ENCODE peak calls at places on chromosomes 3 and 15, in six cellular contexts. One of them, this sample, is unnamed.

GRCh38 chr3:42247576-42248027 is 18.4 kb downstream of the CCK start:
- DNase-seq in neuronal stem cell: peak; percentile 77
- DNase-seq in trophoblast cell: peak; percentile 72
- DNase-seq in mammary epithelial cell: peak; percentile 50
- DNase-seq in HepG2: peak; percentile 59
- DNase-seq in IMR-90: peak; percentile 49
- DNase-seq in this sample: peak; percentile 69

GRCh38 chr15:93028632-93029612 is 60.1 kb downstream of the RGMA start:
- DNase-seq in neuronal stem cell: no peak
- DNase-seq in trophoblast cell: peak; percentile 55
- DNase-seq in mammary epithelial cell: peak; percentile 90
- DNase-seq in HepG2: no peak
- DNase-seq in IMR-90: peak; percentile 91
- DNase-seq in this sample: peak; percentile 96

GRCh38 chr3:64166584-64167155 is 58.6 kb downstream of the PRICKLE2 start:
- DNase-seq in neuronal stem cell: peak; percentile 39
- DNase-seq in trophoblast cell: peak; percentile 43
- DNase-seq in mammary epithelial cell: no peak
- DNase-seq in HepG2: peak; percentile 26
- DNase-seq in IMR-90: no peak
- DNase-seq in this sample: peak; percentile 35

GRCh38 chr3:45137656-45138181 is 8.5 kb downstream of the CDCP1 start:
- DNase-seq in neuronal stem cell: no peak
- DNase-seq in trophoblast cell: peak; percentile 54
- DNase-seq in mammary epithelial cell: no peak
- DNase-seq in HepG2: no peak
- DNase-seq in IMR-90: no peak
- DNase-seq in this sample: peak; percentile 61

GRCh38 chr3:50655009-50655830 is 19.5 kb upstream of the DOCK3 start:
- DNase-seq in neuronal stem cell: no peak
- DNase-seq in trophoblast cell: no peak
- DNase-seq in mammary epithelial cell: peak; percentile 12
- DNase-seq in HepG2: no peak
- DNase-seq in IMR-90: peak; percentile 13
- DNase-seq in this sample: peak; percentile 64

GRCh38 chr3:151404316-151404715 is 19.8 kb upstream of the P2RY12 start:
- DNase-seq in neuronal stem cell: no peak
- DNase-seq in trophoblast cell: no peak
- DNase-seq in mammary epithelial cell: peak; percentile 54
- DNase-seq in HepG2: no peak
- DNase-seq in IMR-90: peak; percentile 72
- DNase-seq in this sample: peak; percentile 68

GRCh38 chr15:65177901-65178300 is 7.2 kb downstream of the CLPX start:
- DNase-seq in neuronal stem cell: no peak
- DNase-seq in trophoblast cell: peak; percentile 61
- DNase-seq in mammary epithelial cell: peak; percentile 68
- DNase-seq in HepG2: no peak
- DNase-seq in IMR-90: no peak
- DNase-seq in this sample: peak; percentile 65

GRCh38 chr15:39699531-39700110 is 83.0 kb downstream of the FSIP1 start:
- DNase-seq in neuronal stem cell: no peak
- DNase-seq in trophoblast cell: no peak
- DNase-seq in mammary epithelial cell: no peak
- DNase-seq in HepG2: no peak
- DNase-seq in IMR-90: no peak
- DNase-seq in this sample: peak; percentile 70

GRCh38 chr15:38275951-38276350 is 23.3 kb downstream of the SPRED1 start:
- DNase-seq in neuronal stem cell: no peak
- DNase-seq in trophoblast cell: no peak
- DNase-seq in mammary epithelial cell: no peak
- DNase-seq in HepG2: no peak
- DNase-seq in IMR-90: peak; percentile 79
- DNase-seq in this sample: peak; percentile 42

GRCh38 chr15:85351965-85352364 is 28.4 kb upstream of the AKAP13 start:
- DNase-seq in neuronal stem cell: no peak
- DNase-seq in trophoblast cell: peak; percentile 86
- DNase-seq in mammary epithelial cell: peak; percentile 48
- DNase-seq in HepG2: no peak
- DNase-seq in IMR-90: no peak
- DNase-seq in this sample: no peak

GRCh38 chr3:196135693-196136639 is 54.1 kb upstream of the TFRC start:
- DNase-seq in neuronal stem cell: no peak
- DNase-seq in trophoblast cell: peak; percentile 97
- DNase-seq in mammary epithelial cell: peak; percentile 97
- DNase-seq in HepG2: no peak
- DNase-seq in IMR-90: no peak
- DNase-seq in this sample: no peak

GRCh38 chr3:73255609-73256029 is 194.2 kb downstream of the EBLN2 start:
- DNase-seq in neuronal stem cell: no peak
- DNase-seq in trophoblast cell: peak; percentile 33
- DNase-seq in mammary epithelial cell: peak; percentile 94
- DNase-seq in HepG2: no peak
- DNase-seq in IMR-90: peak; percentile 66
- DNase-seq in this sample: peak; percentile 93

GRCh38 chr3:193946945-193947344 is 189.0 kb upstream of the HES1 start:
- DNase-seq in neuronal stem cell: no peak
- DNase-seq in trophoblast cell: no peak
- DNase-seq in mammary epithelial cell: peak; percentile 94
- DNase-seq in HepG2: peak; percentile 81
- DNase-seq in IMR-90: no peak
- DNase-seq in this sample: no peak

GRCh38 chr3:156812521-156813335 is 13.4 kb upstream of the LEKR1 start:
- DNase-seq in neuronal stem cell: no peak
- DNase-seq in trophoblast cell: no peak
- DNase-seq in mammary epithelial cell: peak; percentile 96
- DNase-seq in HepG2: peak; percentile 82
- DNase-seq in IMR-90: peak; percentile 63
- DNase-seq in this sample: peak; percentile 68

GRCh38 chr15:40618906-40619305 is 24.9 kb downstream of the KNL1 start:
- DNase-seq in neuronal stem cell: no peak
- DNase-seq in trophoblast cell: no peak
- DNase-seq in mammary epithelial cell: peak; percentile 17
- DNase-seq in HepG2: no peak
- DNase-seq in IMR-90: peak; percentile 8
- DNase-seq in this sample: peak; percentile 4

GRCh38 chr3:31275583-31275982 is 257.1 kb upstream of the STT3B start:
- DNase-seq in neuronal stem cell: no peak
- DNase-seq in trophoblast cell: no peak
- DNase-seq in mammary epithelial cell: peak; percentile 17
- DNase-seq in HepG2: no peak
- DNase-seq in IMR-90: no peak
- DNase-seq in this sample: no peak

GRCh38 chr3:71247221-71247947 is 336.1 kb downstream of the FOXP1 start:
- DNase-seq in neuronal stem cell: no peak
- DNase-seq in trophoblast cell: no peak
- DNase-seq in mammary epithelial cell: peak; percentile 61
- DNase-seq in HepG2: peak; percentile 68
- DNase-seq in IMR-90: peak; percentile 67
- DNase-seq in this sample: peak; percentile 43

GRCh38 chr15:74277245-74277644 is 41.1 kb downstream of the CCDC33 start:
- DNase-seq in neuronal stem cell: no peak
- DNase-seq in trophoblast cell: no peak
- DNase-seq in mammary epithelial cell: no peak
- DNase-seq in HepG2: no peak
- DNase-seq in IMR-90: no peak
- DNase-seq in this sample: no peak

GRCh38 chr3:106251160-106251892 is 382.5 kb upstream of the CBLB start:
- DNase-seq in neuronal stem cell: no peak
- DNase-seq in trophoblast cell: no peak
- DNase-seq in mammary epithelial cell: peak; percentile 12
- DNase-seq in HepG2: no peak
- DNase-seq in IMR-90: no peak
- DNase-seq in this sample: no peak

GRCh38 chr15:101359365-101359947 is 64.4 kb upstream of the SNRPA1 start:
- DNase-seq in neuronal stem cell: no peak
- DNase-seq in trophoblast cell: no peak
- DNase-seq in mammary epithelial cell: peak; percentile 89
- DNase-seq in HepG2: no peak
- DNase-seq in IMR-90: peak; percentile 9
- DNase-seq in this sample: peak; percentile 2

GRCh38 chr3:99720985-99721632 is 82.7 kb downstream of the COL8A1 start:
- DNase-seq in neuronal stem cell: no peak
- DNase-seq in trophoblast cell: no peak
- DNase-seq in mammary epithelial cell: peak; percentile 47
- DNase-seq in HepG2: no peak
- DNase-seq in IMR-90: peak; percentile 29
- DNase-seq in this sample: peak; percentile 52

GRCh38 chr15:42273900-42274692 is 863 bp upstream of the TMEM87A start:
- DNase-seq in neuronal stem cell: no peak
- DNase-seq in trophoblast cell: peak; percentile 46
- DNase-seq in mammary epithelial cell: peak; percentile 90
- DNase-seq in HepG2: peak; percentile 31
- DNase-seq in IMR-90: peak; percentile 67
- DNase-seq in this sample: peak; percentile 89

GRCh38 chr3:97464035-97464434 is 300.5 kb upstream of the ARL6 start:
- DNase-seq in neuronal stem cell: no peak
- DNase-seq in trophoblast cell: no peak
- DNase-seq in mammary epithelial cell: no peak
- DNase-seq in HepG2: no peak
- DNase-seq in IMR-90: no peak
- DNase-seq in this sample: no peak

DNA sequence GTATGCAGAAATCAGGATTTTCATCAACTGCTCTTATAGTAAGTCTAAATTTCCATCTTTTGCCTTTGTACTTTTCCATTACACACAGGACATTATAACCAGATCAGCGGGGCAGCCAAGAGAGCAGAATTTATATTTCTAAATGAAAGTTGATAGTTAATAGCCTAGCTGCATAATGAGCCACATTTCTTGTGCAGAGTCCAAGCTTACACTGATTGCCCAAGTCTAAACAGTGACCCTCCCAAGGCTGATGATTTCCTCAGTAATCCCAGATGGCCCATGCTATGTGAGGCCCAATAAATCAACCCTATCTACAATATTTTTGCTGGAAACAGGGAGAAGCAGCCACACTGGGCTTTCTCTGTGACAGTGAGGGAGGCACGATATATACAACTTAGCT is 475.8 kb upstream of the KCNMB2 start:
- DNase-seq in neuronal stem cell: no peak
- DNase-seq in trophoblast cell: no peak
- DNase-seq in mammary epithelial cell: no peak
- DNase-seq in HepG2: no peak
- DNase-seq in IMR-90: peak; percentile 71
- DNase-seq in this sample: peak; percentile 66
- H2AFZ ChIP-seq in neuronal stem cell: no peak overlapping the region
- H2AFZ ChIP-seq in trophoblast cell: no peak overlapping the region
- H2AFZ ChIP-seq in mammary epithelial cell: no peak overlapping the region
- H2AFZ ChIP-seq in HepG2: no peak overlapping the region
- H2AFZ ChIP-seq in IMR-90: no peak overlapping the region
- H2AFZ ChIP-seq in this sample: peak overlapping the region; percentile 62

DNA sequence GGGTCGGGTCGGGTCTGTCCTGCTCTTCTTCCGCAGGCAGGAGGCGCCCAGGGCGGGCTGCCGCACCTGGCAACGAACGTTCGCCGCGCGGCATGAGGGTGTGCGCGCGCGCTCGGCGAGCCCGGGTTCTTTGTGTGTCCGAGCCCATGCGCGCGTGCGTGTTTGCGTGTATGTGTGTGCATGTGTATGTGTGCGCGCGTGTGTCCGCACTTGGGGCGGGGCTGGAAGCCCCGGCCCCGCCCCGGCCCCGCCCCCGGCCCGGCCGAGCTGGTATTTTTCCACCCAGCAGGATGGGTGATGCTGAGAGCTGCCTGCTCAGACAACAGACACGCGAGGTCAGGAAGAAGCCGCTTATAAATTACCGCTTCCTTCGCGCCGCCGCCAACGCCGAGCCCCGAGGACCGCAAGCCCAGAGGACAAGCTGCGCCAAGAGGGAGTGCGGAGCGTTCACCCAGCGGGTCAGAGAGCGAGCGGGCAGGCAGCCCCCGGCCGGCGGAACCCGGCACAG is at the start of gene SLC6A6:
- DNase-seq in neuronal stem cell: peak; percentile 96
- DNase-seq in trophoblast cell: peak; percentile 99
- DNase-seq in mammary epithelial cell: peak; percentile 96
- DNase-seq in HepG2: peak; percentile 95
- DNase-seq in IMR-90: peak; percentile 93
- DNase-seq in this sample: peak; percentile 95
- H2AFZ ChIP-seq in neuronal stem cell: peak within 1 kb of the TSS; percentile 99
- H2AFZ ChIP-seq in trophoblast cell: peak within 1 kb of the TSS; percentile 80
- H2AFZ ChIP-seq in mammary epithelial cell: peak within 1 kb of the TSS; percentile 95
- H2AFZ ChIP-seq in HepG2: no peak within 1 kb of the TSS
- H2AFZ ChIP-seq in IMR-90: peak within 1 kb of the TSS; percentile 90
- H2AFZ ChIP-seq in this sample: peak within 1 kb of the TSS; percentile 67

GRCh38 chr3:197592361-197593045 is 36.7 kb upstream of the BDH1 start:
- DNase-seq in neuronal stem cell: no peak
- DNase-seq in trophoblast cell: no peak
- DNase-seq in mammary epithelial cell: no peak
- DNase-seq in HepG2: no peak
- DNase-seq in IMR-90: no peak
- DNase-seq in this sample: no peak
- H2AFZ ChIP-seq in neuronal stem cell: no peak overlapping the region
- H2AFZ ChIP-seq in trophoblast cell: no peak overlapping the region
- H2AFZ ChIP-seq in mammary epithelial cell: no peak overlapping the region
- H2AFZ ChIP-seq in HepG2: no peak overlapping the region
- H2AFZ ChIP-seq in IMR-90: no peak overlapping the region
- H2AFZ ChIP-seq in this sample: no peak overlapping the region

GRCh38 chr3:160758929-160759577 is 3.0 kb downstream of the PPM1L start:
- DNase-seq in neuronal stem cell: no peak
- DNase-seq in trophoblast cell: no peak
- DNase-seq in mammary epithelial cell: no peak
- DNase-seq in HepG2: no peak
- DNase-seq in IMR-90: no peak
- DNase-seq in this sample: no peak

GRCh38 chr3:160754855-160755747 is 930 bp upstream of the PPM1L start:
- DNase-seq in neuronal stem cell: peak; percentile 89
- DNase-seq in trophoblast cell: peak; percentile 93
- DNase-seq in mammary epithelial cell: peak; percentile 93
- DNase-seq in HepG2: peak; percentile 58
- DNase-seq in IMR-90: peak; percentile 88
- DNase-seq in this sample: peak; percentile 96

GRCh38 chr3:160757624-160758106 is 1.6 kb downstream of the PPM1L start:
- DNase-seq in neuronal stem cell: peak; percentile 3
- DNase-seq in trophoblast cell: no peak
- DNase-seq in mammary epithelial cell: no peak
- DNase-seq in HepG2: no peak
- DNase-seq in IMR-90: no peak
- DNase-seq in this sample: no peak

GRCh38 chr3:160755776-160756304 is at the start of gene PPM1L:
- DNase-seq in neuronal stem cell: peak; percentile 70
- DNase-seq in trophoblast cell: peak; percentile 35
- DNase-seq in mammary epithelial cell: peak; percentile 56
- DNase-seq in HepG2: no peak
- DNase-seq in IMR-90: peak; percentile 12
- DNase-seq in this sample: peak; percentile 69

DNA sequence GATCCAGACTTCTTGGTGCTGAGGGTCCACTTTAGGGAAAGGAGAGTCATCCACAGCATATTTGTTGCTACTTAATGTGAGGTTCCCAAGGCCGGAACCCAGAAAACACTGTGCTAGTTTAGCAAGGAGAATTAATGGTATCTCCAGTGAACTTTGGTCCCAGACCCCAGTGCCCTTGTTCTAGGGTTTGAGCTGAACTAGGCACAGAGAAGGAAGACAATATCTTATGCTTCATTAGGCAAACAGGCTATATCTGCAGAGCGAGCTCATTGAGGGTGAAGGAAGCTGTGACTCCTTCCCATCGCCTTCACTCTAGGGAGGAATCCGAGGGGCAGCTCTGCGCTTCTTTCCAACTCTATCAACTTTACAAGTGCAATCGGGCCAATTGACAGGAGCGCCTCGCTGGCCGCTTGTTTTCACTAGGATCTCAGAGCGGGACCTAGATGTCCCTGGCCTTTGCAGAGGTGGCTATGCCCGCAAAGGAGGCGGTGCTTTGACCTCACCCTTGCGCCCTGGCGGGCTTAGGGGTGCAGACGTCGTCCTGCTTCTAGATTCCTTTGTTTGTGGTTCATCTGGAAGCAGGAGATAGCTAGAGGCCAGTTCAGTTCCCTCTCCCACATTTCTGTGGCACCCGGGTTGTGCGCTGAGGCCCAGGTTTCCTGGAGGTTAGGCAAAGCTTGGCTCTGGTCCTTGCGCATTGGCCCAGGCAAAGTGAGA is 1.0 kb downstream of the PPM1L start:
- DNase-seq in neuronal stem cell: peak; percentile 24
- DNase-seq in trophoblast cell: no peak
- DNase-seq in mammary epithelial cell: no peak
- DNase-seq in HepG2: no peak
- DNase-seq in IMR-90: no peak
- DNase-seq in this sample: no peak
- H2AFZ ChIP-seq in neuronal stem cell: peak overlapping the region; percentile 99
- H2AFZ ChIP-seq in trophoblast cell: no peak overlapping the region
- H2AFZ ChIP-seq in mammary epithelial cell: no peak overlapping the region
- H2AFZ ChIP-seq in HepG2: no peak overlapping the region
- H2AFZ ChIP-seq in IMR-90: peak overlapping the region; percentile 89
- H2AFZ ChIP-seq in this sample: no peak overlapping the region